ENCODE peak calls at places on chromosomes 16 and 17, in ten cellular contexts. One of them, this sample, is unnamed.

GRCh38 chr16:89187337-89188063 is 12.8 kb downstream of the SLC22A31 start:
- DNase-seq in HFF-Myc: no peak
- DNase-seq in fibroblast of pulmonary artery: peak; percentile 38
- DNase-seq in Peyer's patch: no peak
- DNase-seq in astrocyte of the hippocampus: no peak
- DNase-seq in PC-9: no peak
- DNase-seq in central memory CD4-positive, alpha-beta T cell: peak; percentile 42
- DNase-seq in AG09309: no peak
- DNase-seq in B cell: no peak
- DNase-seq in islet precursor cell: no peak
- DNase-seq in this sample: no peak

GRCh38 chr17:32104158-32104557 is 38.1 kb upstream of the RHOT1 start:
- DNase-seq in HFF-Myc: no peak
- DNase-seq in PC-9: no peak
- DNase-seq in fibroblast of pulmonary artery: no peak
- DNase-seq in islet precursor cell: no peak
- DNase-seq in Peyer's patch: no peak
- DNase-seq in B cell: no peak
- DNase-seq in central memory CD4-positive, alpha-beta T cell: no peak
- DNase-seq in AG09309: no peak
- DNase-seq in astrocyte of the hippocampus: no peak
- DNase-seq in this sample: no peak

GRCh38 chr17:13557077-13557476 is 44.7 kb downstream of the HS3ST3A1 start:
- DNase-seq in islet precursor cell: no peak
- DNase-seq in central memory CD4-positive, alpha-beta T cell: no peak
- DNase-seq in PC-9: no peak
- DNase-seq in AG09309: peak; percentile 52
- DNase-seq in Peyer's patch: no peak
- DNase-seq in astrocyte of the hippocampus: peak; percentile 69
- DNase-seq in HFF-Myc: no peak
- DNase-seq in B cell: no peak
- DNase-seq in fibroblast of pulmonary artery: peak; percentile 22
- DNase-seq in this sample: no peak

GRCh38 chr17:43907425-43907981 is at the start of gene MPP2:
- DNase-seq in B cell: peak; percentile 74
- DNase-seq in fibroblast of pulmonary artery: peak; percentile 66
- DNase-seq in HFF-Myc: no peak
- DNase-seq in central memory CD4-positive, alpha-beta T cell: peak; percentile 61
- DNase-seq in astrocyte of the hippocampus: peak; percentile 89
- DNase-seq in islet precursor cell: peak; percentile 96
- DNase-seq in Peyer's patch: peak; percentile 83
- DNase-seq in AG09309: no peak
- DNase-seq in PC-9: no peak
- DNase-seq in this sample: no peak

GRCh38 chr16:72467157-72467759 is 295.3 kb upstream of the PMFBP1 start:
- DNase-seq in astrocyte of the hippocampus: peak; percentile 60
- DNase-seq in central memory CD4-positive, alpha-beta T cell: no peak
- DNase-seq in islet precursor cell: no peak
- DNase-seq in Peyer's patch: no peak
- DNase-seq in HFF-Myc: peak; percentile 25
- DNase-seq in PC-9: no peak
- DNase-seq in AG09309: peak; percentile 18
- DNase-seq in B cell: peak; percentile 8
- DNase-seq in fibroblast of pulmonary artery: peak; percentile 78
- DNase-seq in this sample: peak; percentile 8

GRCh38 chr17:4609761-4610160 is 25.4 kb downstream of the SMTNL2 start:
- DNase-seq in central memory CD4-positive, alpha-beta T cell: no peak
- DNase-seq in fibroblast of pulmonary artery: no peak
- DNase-seq in PC-9: no peak
- DNase-seq in islet precursor cell: no peak
- DNase-seq in HFF-Myc: no peak
- DNase-seq in Peyer's patch: no peak
- DNase-seq in astrocyte of the hippocampus: no peak
- DNase-seq in B cell: no peak
- DNase-seq in AG09309: no peak
- DNase-seq in this sample: no peak

GRCh38 chr17:1561420-1562177 is 993 bp downstream of the PITPNA start:
- DNase-seq in Peyer's patch: no peak
- DNase-seq in HFF-Myc: no peak
- DNase-seq in islet precursor cell: peak; percentile 78
- DNase-seq in B cell: peak; percentile 69
- DNase-seq in AG09309: no peak
- DNase-seq in PC-9: no peak
- DNase-seq in central memory CD4-positive, alpha-beta T cell: peak; percentile 28
- DNase-seq in astrocyte of the hippocampus: peak; percentile 66
- DNase-seq in fibroblast of pulmonary artery: peak; percentile 16
- DNase-seq in this sample: peak; percentile 44

GRCh38 chr16:85418978-85419491 is 194.1 kb upstream of the GSE1 start:
- DNase-seq in HFF-Myc: no peak
- DNase-seq in astrocyte of the hippocampus: no peak
- DNase-seq in Peyer's patch: no peak
- DNase-seq in B cell: no peak
- DNase-seq in islet precursor cell: no peak
- DNase-seq in fibroblast of pulmonary artery: no peak
- DNase-seq in central memory CD4-positive, alpha-beta T cell: no peak
- DNase-seq in PC-9: no peak
- DNase-seq in AG09309: no peak
- DNase-seq in this sample: no peak

GRCh38 chr16:11213373-11213772 is 42.6 kb downstream of the SOCS1 start:
- DNase-seq in fibroblast of pulmonary artery: no peak
- DNase-seq in HFF-Myc: no peak
- DNase-seq in astrocyte of the hippocampus: no peak
- DNase-seq in AG09309: no peak
- DNase-seq in B cell: no peak
- DNase-seq in central memory CD4-positive, alpha-beta T cell: no peak
- DNase-seq in PC-9: no peak
- DNase-seq in islet precursor cell: no peak
- DNase-seq in Peyer's patch: no peak
- DNase-seq in this sample: no peak

GRCh38 chr16:56591377-56592060 is 2.2 kb downstream of the MT3 start:
- DNase-seq in islet precursor cell: peak; percentile 43
- DNase-seq in fibroblast of pulmonary artery: no peak
- DNase-seq in HFF-Myc: no peak
- DNase-seq in central memory CD4-positive, alpha-beta T cell: no peak
- DNase-seq in astrocyte of the hippocampus: no peak
- DNase-seq in PC-9: no peak
- DNase-seq in Peyer's patch: no peak
- DNase-seq in AG09309: no peak
- DNase-seq in B cell: no peak
- DNase-seq in this sample: no peak

GRCh38 chr17:21278304-21279197 is 6.0 kb upstream of the MAP2K3 start:
- DNase-seq in B cell: peak; percentile 46
- DNase-seq in astrocyte of the hippocampus: no peak
- DNase-seq in AG09309: no peak
- DNase-seq in HFF-Myc: no peak
- DNase-seq in PC-9: peak; percentile 56
- DNase-seq in islet precursor cell: no peak
- DNase-seq in Peyer's patch: peak; percentile 88
- DNase-seq in central memory CD4-positive, alpha-beta T cell: peak; percentile 77
- DNase-seq in fibroblast of pulmonary artery: peak; percentile 70
- DNase-seq in this sample: no peak

GRCh38 chr17:58277107-58277506 is 3.6 kb downstream of the MPO start:
- DNase-seq in B cell: peak; percentile 24
- DNase-seq in PC-9: no peak
- DNase-seq in central memory CD4-positive, alpha-beta T cell: no peak
- DNase-seq in HFF-Myc: no peak
- DNase-seq in AG09309: no peak
- DNase-seq in astrocyte of the hippocampus: peak; percentile 6
- DNase-seq in fibroblast of pulmonary artery: peak; percentile 14
- DNase-seq in Peyer's patch: no peak
- DNase-seq in islet precursor cell: no peak
- DNase-seq in this sample: no peak

GRCh38 chr16:2757344-2757743 is 4.9 kb downstream of the SRRM2 start:
- DNase-seq in fibroblast of pulmonary artery: no peak
- DNase-seq in AG09309: no peak
- DNase-seq in astrocyte of the hippocampus: no peak
- DNase-seq in central memory CD4-positive, alpha-beta T cell: no peak
- DNase-seq in Peyer's patch: no peak
- DNase-seq in B cell: no peak
- DNase-seq in HFF-Myc: no peak
- DNase-seq in PC-9: no peak
- DNase-seq in islet precursor cell: no peak
- DNase-seq in this sample: no peak

GRCh38 chr17:66432996-66433556 is 130.7 kb downstream of the PRKCA start:
- DNase-seq in astrocyte of the hippocampus: no peak
- DNase-seq in B cell: no peak
- DNase-seq in fibroblast of pulmonary artery: peak; percentile 43
- DNase-seq in Peyer's patch: no peak
- DNase-seq in central memory CD4-positive, alpha-beta T cell: no peak
- DNase-seq in AG09309: no peak
- DNase-seq in islet precursor cell: peak; percentile 79
- DNase-seq in HFF-Myc: no peak
- DNase-seq in PC-9: no peak
- DNase-seq in this sample: no peak

GRCh38 chr17:35368086-35368824 is 5.2 kb downstream of the SLFN11 start:
- DNase-seq in HFF-Myc: no peak
- DNase-seq in central memory CD4-positive, alpha-beta T cell: peak; percentile 22
- DNase-seq in AG09309: no peak
- DNase-seq in fibroblast of pulmonary artery: peak; percentile 39
- DNase-seq in PC-9: no peak
- DNase-seq in islet precursor cell: no peak
- DNase-seq in astrocyte of the hippocampus: no peak
- DNase-seq in Peyer's patch: peak; percentile 66
- DNase-seq in B cell: peak; percentile 80
- DNase-seq in this sample: no peak

GRCh38 chr17:50426814-50427787 is 1.1 kb downstream of the ACSF2 start:
- DNase-seq in fibroblast of pulmonary artery: peak; percentile 31
- DNase-seq in AG09309: no peak
- DNase-seq in Peyer's patch: peak; percentile 71
- DNase-seq in B cell: peak; percentile 20
- DNase-seq in central memory CD4-positive, alpha-beta T cell: peak; percentile 4
- DNase-seq in HFF-Myc: no peak
- DNase-seq in astrocyte of the hippocampus: peak; percentile 56
- DNase-seq in PC-9: peak; percentile 67
- DNase-seq in islet precursor cell: peak; percentile 88
- DNase-seq in this sample: peak; percentile 53

GRCh38 chr16:66935319-66936011 is at the start of gene CES2:
- DNase-seq in HFF-Myc: no peak
- DNase-seq in B cell: no peak
- DNase-seq in fibroblast of pulmonary artery: peak; percentile 30
- DNase-seq in Peyer's patch: peak; percentile 91
- DNase-seq in islet precursor cell: no peak
- DNase-seq in AG09309: peak; percentile 14
- DNase-seq in central memory CD4-positive, alpha-beta T cell: no peak
- DNase-seq in astrocyte of the hippocampus: peak; percentile 66
- DNase-seq in PC-9: peak; percentile 43
- DNase-seq in this sample: peak; percentile 97

This sample was measured in RWPE1.